ENCODE peak calls at places on chromosomes 12 and 14, in four cellular contexts. Q is MCF 10A, J is HS-5, O is iPS-NIHi11. P is an unnamed sample.

GRCh38 chr14:87131879-87132278 is 861.1 kb downstream of the GALC start:
- DNase-seq in Q (peak), J (no peak), O (no peak), P (peak)

GRCh38 chr12:47813491-47814196 is 6.1 kb downstream of the HDAC7 start:
- DNase-seq in Q (no peak), J (no peak), O (no peak), P (no peak)

GRCh38 chr14:77654001-77654431 is 37.6 kb upstream of the SPTLC2 start:
- DNase-seq in Q (no peak), J (no peak), O (no peak), P (no peak)

GRCh38 chr14:102999227-102999895 is 58.0 kb downstream of the CDC42BPB start:
- DNase-seq in Q (no peak), J (no peak), O (no peak), P (no peak)

GRCh38 chr14:73491256-73491976 is 683 bp downstream of the RIOX1 start:
- DNase-seq in Q (peak), J (no peak), O (peak), P (no peak)

GRCh38 chr12:19783547-19784444 is 344.5 kb downstream of the AEBP2 start:
- DNase-seq in Q (no peak), J (no peak), O (peak), P (no peak)

GRCh38 chr14:84809158-84809557 is 720.8 kb upstream of the FLRT2 start:
- DNase-seq in Q (no peak), J (no peak), O (no peak), P (no peak)

GRCh38 chr14:40252817-40253447 is 820.7 kb upstream of the FBXO33 start:
- DNase-seq in Q (peak), J (no peak), O (peak), P (no peak)

GRCh38 chr12:89247541-89247942 is 104.8 kb downstream of the DUSP6 start:
- DNase-seq in Q (no peak), J (no peak), O (peak), P (no peak)

GRCh38 chr12:121966959-121967358 is 48.6 kb downstream of the CFAP251 start:
- DNase-seq in Q (no peak), J (no peak), O (no peak), P (no peak)

GRCh38 chr14:104782086-104782822 is 13.3 kb downstream of the AKT1 start:
- DNase-seq in Q (no peak), J (no peak), O (no peak), P (no peak)

GRCh38 chr14:65832431-65833253 is 420.1 kb downstream of the FUT8 start:
- DNase-seq in Q (no peak), J (no peak), O (peak), P (no peak)

GRCh38 chr14:74670726-74671125 is 42.2 kb downstream of the AREL1 start:
- DNase-seq in Q (no peak), J (no peak), O (no peak), P (no peak)

GRCh38 chr12:4496145-4496838 is 42.4 kb upstream of the RAD51AP1 start:
- DNase-seq in Q (no peak), J (no peak), O (no peak), P (no peak)

GRCh38 chr12:124758266-124759200 is 105.1 kb downstream of the SCARB1 start:
- DNase-seq in Q (no peak), J (no peak), O (no peak), P (no peak)

GRCh38 chr12:53659011-53659551 is 16.8 kb downstream of the ATP5MC2 start:
- DNase-seq in Q (peak), J (no peak), O (peak), P (no peak)

GRCh38 chr12:78914859-78915331 is 50.3 kb downstream of the SYT1 start:
- DNase-seq in Q (no peak), J (no peak), O (peak), P (peak)

GRCh38 chr12:65879878-65880277 is 55.6 kb downstream of the HMGA2 start:
- DNase-seq in Q (peak), J (peak), O (no peak), P (no peak)

GRCh38 chr14:100446572-100446971 is 123.4 kb downstream of the SLC25A47 start:
- DNase-seq in Q (no peak), J (no peak), O (peak), P (no peak)

GRCh38 chr12:20523658-20524057 is 155.3 kb downstream of the PDE3A start:
- DNase-seq in Q (no peak), J (peak), O (no peak), P (no peak)

GRCh38 chr12:15855646-15856045 is 26.5 kb upstream of the STRAP start:
- DNase-seq in Q (peak), J (peak), O (no peak), P (no peak)

GRCh38 chr14:58535084-58535483 is 102.7 kb upstream of the DACT1 start:
- DNase-seq in Q (no peak), J (no peak), O (no peak), P (no peak)

GRCh38 chr12:94560416-94561221 is 89.7 kb downstream of the TMCC3 start:
- DNase-seq in Q (peak), J (peak), O (peak), P (peak)

GRCh38 chr14:84064756-84065155 is 1465.2 kb upstream of the FLRT2 start:
- DNase-seq in Q (no peak), J (no peak), O (no peak), P (no peak)